ENCODE peak calls at places on chromosomes 3 and 15, in six cellular contexts. One of them, this sample, is unnamed.

GRCh38 chr15:62569460-62570404 is 404.6 kb upstream of the C2CD4B start:
- DNase-seq in H9: no peak
- DNase-seq in AG04450: peak; percentile 91
- DNase-seq in left lung: no peak
- DNase-seq in fibroblast of lung: peak; percentile 87
- DNase-seq in kidney: peak; percentile 82
- DNase-seq in this sample: no peak

GRCh38 chr3:54122046-54122801 is at the start of gene CACNA2D3:
- DNase-seq in H9: peak; percentile 54
- DNase-seq in AG04450: no peak
- DNase-seq in left lung: peak; percentile 84
- DNase-seq in fibroblast of lung: peak; percentile 26
- DNase-seq in kidney: peak; percentile 88
- DNase-seq in this sample: no peak

GRCh38 chr3:177569823-177570657 is 372.8 kb upstream of the TBL1XR1 start:
- DNase-seq in H9: no peak
- DNase-seq in AG04450: no peak
- DNase-seq in left lung: no peak
- DNase-seq in fibroblast of lung: no peak
- DNase-seq in kidney: no peak
- DNase-seq in this sample: no peak

GRCh38 chr15:63381301-63382192 is at the start of gene CA12:
- DNase-seq in H9: peak; percentile 63
- DNase-seq in AG04450: no peak
- DNase-seq in left lung: peak; percentile 87
- DNase-seq in fibroblast of lung: peak; percentile 59
- DNase-seq in kidney: peak; percentile 84
- DNase-seq in this sample: no peak

GRCh38 chr15:40061212-40061901 is 22.4 kb upstream of the SRP14 start:
- DNase-seq in H9: no peak
- DNase-seq in AG04450: no peak
- DNase-seq in left lung: no peak
- DNase-seq in fibroblast of lung: peak; percentile 24
- DNase-seq in kidney: no peak
- DNase-seq in this sample: no peak

GRCh38 chr3:59424268-59425010 is 374.6 kb upstream of the CFAP20DC start:
- DNase-seq in H9: no peak
- DNase-seq in AG04450: peak; percentile 69
- DNase-seq in left lung: no peak
- DNase-seq in fibroblast of lung: peak; percentile 92
- DNase-seq in kidney: no peak
- DNase-seq in this sample: peak; percentile 17

GRCh38 chr15:63950911-63951481 is 95.3 kb downstream of the DAPK2 start:
- DNase-seq in H9: no peak
- DNase-seq in AG04450: peak; percentile 48
- DNase-seq in left lung: no peak
- DNase-seq in fibroblast of lung: peak; percentile 95
- DNase-seq in kidney: no peak
- DNase-seq in this sample: no peak

GRCh38 chr3:132380979-132381944 is 36.0 kb upstream of the DNAJC13 start:
- DNase-seq in H9: peak; percentile 33
- DNase-seq in AG04450: no peak
- DNase-seq in left lung: peak; percentile 63
- DNase-seq in fibroblast of lung: peak; percentile 29
- DNase-seq in kidney: peak; percentile 58
- DNase-seq in this sample: no peak

GRCh38 chr15:58513681-58514336 is 82.0 kb downstream of the LIPC start:
- DNase-seq in H9: no peak
- DNase-seq in AG04450: no peak
- DNase-seq in left lung: no peak
- DNase-seq in fibroblast of lung: no peak
- DNase-seq in kidney: no peak
- DNase-seq in this sample: no peak

GRCh38 chr3:45043715-45044299 is 17.7 kb downstream of the CLEC3B start:
- DNase-seq in H9: no peak
- DNase-seq in AG04450: peak; percentile 66
- DNase-seq in left lung: no peak
- DNase-seq in fibroblast of lung: peak; percentile 92
- DNase-seq in kidney: no peak
- DNase-seq in this sample: no peak

GRCh38 chr15:82810863-82811421 is 1.5 kb downstream of the WHAMM start:
- DNase-seq in H9: no peak
- DNase-seq in AG04450: no peak
- DNase-seq in left lung: no peak
- DNase-seq in fibroblast of lung: no peak
- DNase-seq in kidney: no peak
- DNase-seq in this sample: no peak

GRCh38 chr3:10223676-10224639 is 24.3 kb upstream of the TATDN2 start:
- DNase-seq in H9: no peak
- DNase-seq in AG04450: no peak
- DNase-seq in left lung: no peak
- DNase-seq in fibroblast of lung: no peak
- DNase-seq in kidney: no peak
- DNase-seq in this sample: no peak

GRCh38 chr3:177523072-177523675 is 325.9 kb upstream of the TBL1XR1 start:
- DNase-seq in H9: no peak
- DNase-seq in AG04450: no peak
- DNase-seq in left lung: no peak
- DNase-seq in fibroblast of lung: peak; percentile 71
- DNase-seq in kidney: no peak
- DNase-seq in this sample: no peak

GRCh38 chr3:33355611-33356010 is 78.4 kb downstream of the FBXL2 start:
- DNase-seq in H9: no peak
- DNase-seq in AG04450: no peak
- DNase-seq in left lung: no peak
- DNase-seq in fibroblast of lung: peak; percentile 77
- DNase-seq in kidney: no peak
- DNase-seq in this sample: no peak

GRCh38 chr3:37945407-37945802 is 45.2 kb upstream of the VILL start:
- DNase-seq in H9: no peak
- DNase-seq in AG04450: no peak
- DNase-seq in left lung: no peak
- DNase-seq in fibroblast of lung: no peak
- DNase-seq in kidney: no peak
- DNase-seq in this sample: no peak

GRCh38 chr3:125156491-125156890 is 56.1 kb downstream of the SLC12A8 start:
- DNase-seq in H9: no peak
- DNase-seq in AG04450: no peak
- DNase-seq in left lung: no peak
- DNase-seq in fibroblast of lung: no peak
- DNase-seq in kidney: no peak
- DNase-seq in this sample: no peak
- TF ChIP-seq CTCF in H9: no peak
- TF ChIP-seq CTCF in AG04450: no peak
- TF ChIP-seq CTCF in left lung: no peak
- TF ChIP-seq CTCF in fibroblast of lung: no peak
- TF ChIP-seq CTCF in kidney: no peak
- TF ChIP-seq CTCF in this sample: no peak

GRCh38 chr15:66706225-66706732 is 4.2 kb downstream of the SMAD6 start:
- DNase-seq in H9: no peak
- DNase-seq in AG04450: no peak
- DNase-seq in left lung: no peak
- DNase-seq in fibroblast of lung: peak; percentile 36
- DNase-seq in kidney: no peak
- DNase-seq in this sample: no peak
- TF ChIP-seq CTCF in H9: peak; percentile 65
- TF ChIP-seq CTCF in AG04450: peak; percentile 55
- TF ChIP-seq CTCF in left lung: no peak
- TF ChIP-seq CTCF in fibroblast of lung: peak; percentile 51
- TF ChIP-seq CTCF in kidney: peak; percentile 40
- TF ChIP-seq CTCF in this sample: no peak

GRCh38 chr3:53045107-53045783 is 628 bp downstream of the SFMBT1 start:
- DNase-seq in H9: no peak
- DNase-seq in AG04450: no peak
- DNase-seq in left lung: peak; percentile 85
- DNase-seq in fibroblast of lung: peak; percentile 32
- DNase-seq in kidney: peak; percentile 83
- DNase-seq in this sample: peak; percentile 62

GRCh38 chr3:53044371-53045106 is 1.3 kb downstream of the SFMBT1 start:
- DNase-seq in H9: no peak
- DNase-seq in AG04450: no peak
- DNase-seq in left lung: no peak
- DNase-seq in fibroblast of lung: peak; percentile 50
- DNase-seq in kidney: peak; percentile 63
- DNase-seq in this sample: no peak

GRCh38 chr3:53043738-53044137 is 2.1 kb downstream of the SFMBT1 start:
- DNase-seq in H9: no peak
- DNase-seq in AG04450: no peak
- DNase-seq in left lung: no peak
- DNase-seq in fibroblast of lung: no peak
- DNase-seq in kidney: no peak
- DNase-seq in this sample: no peak

GRCh38 chr3:53045784-53046170 is at the start of gene SFMBT1:
- DNase-seq in H9: peak; percentile 53
- DNase-seq in AG04450: no peak
- DNase-seq in left lung: peak; percentile 90
- DNase-seq in fibroblast of lung: peak; percentile 45
- DNase-seq in kidney: peak; percentile 87
- DNase-seq in this sample: peak; percentile 57

DNA sequence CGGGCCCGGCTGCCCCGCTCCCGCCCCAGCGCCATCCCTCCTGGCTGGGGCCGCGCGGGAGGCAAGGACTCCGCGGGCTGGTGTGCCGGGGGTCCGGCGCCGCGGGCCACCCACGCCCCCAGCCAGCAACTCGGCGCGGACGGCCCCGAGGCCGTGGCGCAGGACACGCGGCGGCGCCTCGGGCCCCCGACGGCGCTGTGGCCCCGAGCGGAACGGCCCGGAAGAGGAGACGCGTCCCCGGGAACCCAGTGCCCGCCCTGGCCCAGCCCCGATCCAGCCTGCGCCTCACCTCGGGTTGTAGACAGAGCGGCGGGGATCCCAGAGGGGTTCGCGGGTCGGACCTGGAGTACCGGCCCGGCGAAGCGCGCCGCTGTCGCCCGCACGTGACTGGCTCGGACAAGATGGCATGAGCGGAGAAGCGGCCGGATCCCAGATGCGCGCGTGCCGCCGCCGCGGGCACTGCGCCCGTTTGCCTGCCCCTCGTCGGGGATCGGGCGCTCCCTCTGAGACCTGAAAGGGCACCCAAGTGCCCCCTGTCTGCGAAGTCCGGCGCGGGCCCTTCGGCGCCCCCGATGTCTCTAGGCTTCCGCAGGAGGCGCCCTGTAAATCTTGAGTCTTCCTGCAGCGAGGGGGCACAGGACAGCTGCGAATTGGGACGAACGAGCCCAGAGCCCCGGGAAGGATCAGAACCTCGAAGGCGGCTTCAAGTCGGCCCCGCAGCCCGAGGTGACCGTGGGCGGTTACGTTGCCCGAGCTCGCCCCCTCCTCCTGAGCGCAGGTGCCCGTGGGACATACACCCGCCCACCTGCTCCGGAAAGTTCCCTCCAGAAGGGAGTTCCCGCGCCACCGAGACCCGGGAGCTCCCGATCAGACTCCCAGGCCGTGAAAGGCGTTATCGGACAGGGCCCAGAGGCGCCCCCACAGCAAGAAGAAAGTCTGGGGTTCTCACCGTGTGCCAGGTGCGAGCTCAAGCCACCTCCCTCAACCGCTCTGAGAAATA is 598 bp upstream of the SFMBT1 start:
- DNase-seq in H9: peak; percentile 87
- DNase-seq in AG04450: no peak
- DNase-seq in left lung: peak; percentile 88
- DNase-seq in fibroblast of lung: peak; percentile 26
- DNase-seq in kidney: peak; percentile 88
- DNase-seq in this sample: peak; percentile 70
- TF ChIP-seq CTCF in H9: peak; percentile 76
- TF ChIP-seq CTCF in AG04450: peak; percentile 42
- TF ChIP-seq CTCF in left lung: peak; percentile 27
- TF ChIP-seq CTCF in fibroblast of lung: peak; percentile 33
- TF ChIP-seq CTCF in kidney: no peak
- TF ChIP-seq CTCF in this sample: peak; percentile 64

GRCh38 chr3:110881069-110881468 is 190.5 kb upstream of the NECTIN3 start:
- DNase-seq in H9: peak; percentile 50
- DNase-seq in AG04450: peak; percentile 1
- DNase-seq in left lung: no peak
- DNase-seq in fibroblast of lung: peak; percentile 61
- DNase-seq in kidney: peak; percentile 66
- DNase-seq in this sample: no peak
- TF ChIP-seq CTCF in H9: peak; percentile 59
- TF ChIP-seq CTCF in AG04450: peak; percentile 29
- TF ChIP-seq CTCF in left lung: no peak
- TF ChIP-seq CTCF in fibroblast of lung: peak; percentile 17
- TF ChIP-seq CTCF in kidney: peak; percentile 23
- TF ChIP-seq CTCF in this sample: no peak

GRCh38 chr3:16264708-16265454 is at the start of the genes DPH3 and OXNAD1:
- DNase-seq in H9: peak; percentile 99
- DNase-seq in AG04450: peak; percentile 99
- DNase-seq in left lung: peak; percentile 98
- DNase-seq in fibroblast of lung: peak; percentile 99
- DNase-seq in kidney: peak; percentile 100
- DNase-seq in this sample: peak; percentile 99
- TF ChIP-seq CTCF in H9: peak; percentile 27
- TF ChIP-seq CTCF in AG04450: peak; percentile 7
- TF ChIP-seq CTCF in left lung: peak; percentile 25
- TF ChIP-seq CTCF in fibroblast of lung: no peak
- TF ChIP-seq CTCF in kidney: no peak
- TF ChIP-seq CTCF in this sample: no peak

DNA sequence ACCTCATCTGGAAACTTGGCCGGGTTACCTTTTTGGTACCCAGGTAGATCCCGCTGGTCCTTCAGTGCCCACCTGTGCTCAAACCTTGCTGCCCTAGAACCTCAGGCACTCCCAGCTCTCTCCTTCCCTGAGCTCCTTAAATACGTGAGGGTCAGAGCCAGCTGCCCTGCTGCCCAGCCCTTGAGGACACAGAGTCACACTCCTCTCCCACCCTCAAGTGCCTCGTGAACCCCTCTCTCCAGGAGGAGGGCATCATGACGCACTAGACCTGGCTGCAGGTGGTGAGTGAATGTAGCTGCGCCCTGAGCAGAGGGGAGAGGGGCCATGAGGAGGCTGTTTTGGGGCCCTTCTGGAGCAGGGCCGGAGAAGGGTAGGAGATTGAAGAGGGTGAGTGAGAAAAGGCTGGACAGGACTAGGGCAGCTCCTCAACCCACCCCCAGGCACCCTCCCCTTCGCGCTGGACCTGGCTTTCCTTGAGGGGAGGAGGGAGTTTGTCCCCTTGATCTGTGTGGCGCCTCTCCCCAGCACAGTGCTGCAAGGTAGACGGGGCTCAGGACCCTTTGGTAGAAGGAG is 939 bp downstream of the SLC12A8 start:
- DNase-seq in H9: no peak
- DNase-seq in AG04450: no peak
- DNase-seq in left lung: no peak
- DNase-seq in fibroblast of lung: no peak
- DNase-seq in kidney: no peak
- DNase-seq in this sample: no peak
- TF ChIP-seq CTCF in H9: no peak
- TF ChIP-seq CTCF in AG04450: no peak
- TF ChIP-seq CTCF in left lung: no peak
- TF ChIP-seq CTCF in fibroblast of lung: no peak
- TF ChIP-seq CTCF in kidney: no peak
- TF ChIP-seq CTCF in this sample: no peak

DNA sequence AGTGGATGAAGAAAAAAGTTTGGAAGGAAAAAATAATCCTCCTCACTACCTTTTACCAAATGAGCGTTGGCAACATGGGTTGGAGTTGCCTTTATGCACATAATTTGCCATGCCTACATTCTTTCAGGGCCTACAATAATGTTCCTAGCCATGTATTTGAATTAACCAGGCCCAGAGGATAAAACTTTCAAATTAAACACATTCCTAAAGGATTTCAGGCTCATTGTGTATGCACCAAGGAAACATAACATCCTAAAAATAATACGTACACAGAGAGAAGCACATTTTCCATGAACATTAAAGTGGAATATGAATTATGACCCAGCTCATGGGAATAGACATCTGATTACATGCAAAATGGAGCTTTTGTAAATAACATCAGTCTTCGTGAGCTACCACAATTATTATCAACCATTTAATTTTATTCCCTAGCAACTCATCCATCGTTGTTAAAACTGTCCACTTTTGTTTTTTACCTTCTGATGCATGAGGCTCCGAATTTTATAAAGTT is 203.3 kb downstream of the RORA start:
- DNase-seq in H9: no peak
- DNase-seq in AG04450: no peak
- DNase-seq in left lung: no peak
- DNase-seq in fibroblast of lung: no peak
- DNase-seq in kidney: no peak
- DNase-seq in this sample: no peak
- TF ChIP-seq CTCF in H9: no peak
- TF ChIP-seq CTCF in AG04450: no peak
- TF ChIP-seq CTCF in left lung: no peak
- TF ChIP-seq CTCF in fibroblast of lung: no peak
- TF ChIP-seq CTCF in kidney: no peak
- TF ChIP-seq CTCF in this sample: no peak